ENCODE peak calls at places on chromosomes 1 and 21, in five cellular contexts. One of them, this sample, is unnamed.

GRCh38 chr1:165815725-165816124 is 11.7 kb upstream of the UCK2 start:
- DNase-seq in heart left ventricle: no peak
- DNase-seq in stomach: no peak
- DNase-seq in uterus: no peak
- DNase-seq in right lobe of liver: no peak
- DNase-seq in this sample: no peak

GRCh38 chr1:228004331-228004871 is 2.4 kb upstream of the WNT3A start:
- DNase-seq in heart left ventricle: no peak
- DNase-seq in stomach: peak
- DNase-seq in uterus: peak
- DNase-seq in right lobe of liver: peak
- DNase-seq in this sample: peak

GRCh38 chr1:20494609-20495311 is 8.8 kb upstream of the CAMK2N1 start:
- DNase-seq in heart left ventricle: no peak
- DNase-seq in stomach: no peak
- DNase-seq in uterus: no peak
- DNase-seq in right lobe of liver: no peak
- DNase-seq in this sample: no peak

GRCh38 chr1:168739908-168740307 is 10.9 kb upstream of the DPT start:
- DNase-seq in heart left ventricle: no peak
- DNase-seq in stomach: no peak
- DNase-seq in uterus: no peak
- DNase-seq in right lobe of liver: no peak
- DNase-seq in this sample: no peak

GRCh38 chr1:59193443-59194093 is 103.3 kb upstream of the FGGY start:
- DNase-seq in heart left ventricle: no peak
- DNase-seq in stomach: no peak
- DNase-seq in uterus: no peak
- DNase-seq in right lobe of liver: no peak
- DNase-seq in this sample: no peak

GRCh38 chr1:38444770-38445442 is 398.3 kb upstream of the POU3F1 start:
- DNase-seq in heart left ventricle: no peak
- DNase-seq in stomach: no peak
- DNase-seq in uterus: no peak
- DNase-seq in right lobe of liver: no peak
- DNase-seq in this sample: no peak

GRCh38 chr1:51019811-51020210 is 49.8 kb downstream of the CDKN2C start:
- DNase-seq in heart left ventricle: no peak
- DNase-seq in stomach: no peak
- DNase-seq in uterus: no peak
- DNase-seq in right lobe of liver: no peak
- DNase-seq in this sample: no peak

GRCh38 chr1:50742523-50742922 is 217.5 kb downstream of the FAF1 start:
- DNase-seq in heart left ventricle: no peak
- DNase-seq in stomach: no peak
- DNase-seq in uterus: no peak
- DNase-seq in right lobe of liver: no peak
- DNase-seq in this sample: no peak

GRCh38 chr1:117275055-117275454 is 64.3 kb upstream of the VTCN1 start:
- DNase-seq in heart left ventricle: no peak
- DNase-seq in stomach: no peak
- DNase-seq in uterus: no peak
- DNase-seq in right lobe of liver: no peak
- DNase-seq in this sample: no peak

GRCh38 chr1:197024460-197024859 is 42.6 kb downstream of the F13B start:
- DNase-seq in heart left ventricle: no peak
- DNase-seq in stomach: no peak
- DNase-seq in uterus: no peak
- DNase-seq in right lobe of liver: no peak
- DNase-seq in this sample: no peak

GRCh38 chr1:196680107-196680506 is 28.3 kb downstream of the CFH start:
- DNase-seq in heart left ventricle: no peak
- DNase-seq in stomach: no peak
- DNase-seq in uterus: no peak
- DNase-seq in right lobe of liver: no peak
- DNase-seq in this sample: no peak

GRCh38 chr1:229869687-229870086 is 197.4 kb upstream of the GALNT2 start:
- DNase-seq in heart left ventricle: no peak
- DNase-seq in stomach: no peak
- DNase-seq in uterus: no peak
- DNase-seq in right lobe of liver: no peak
- DNase-seq in this sample: no peak

GRCh38 chr1:92973203-92973907 is 12.1 kb upstream of the DIPK1A start:
- DNase-seq in heart left ventricle: no peak
- DNase-seq in stomach: no peak
- DNase-seq in uterus: no peak
- DNase-seq in right lobe of liver: no peak
- DNase-seq in this sample: no peak

GRCh38 chr1:235990376-235990795 is 74.5 kb downstream of the NID1 start:
- DNase-seq in heart left ventricle: no peak
- DNase-seq in stomach: no peak
- DNase-seq in uterus: no peak
- DNase-seq in right lobe of liver: no peak
- DNase-seq in this sample: no peak

GRCh38 chr21:46130721-46131720 is 24.4 kb downstream of the FTCD start:
- DNase-seq in heart left ventricle: peak
- DNase-seq in stomach: no peak
- DNase-seq in uterus: no peak
- DNase-seq in right lobe of liver: peak
- DNase-seq in this sample: peak

GRCh38 chr1:193118194-193118593 is 3.6 kb upstream of the CDC73 start:
- DNase-seq in heart left ventricle: no peak
- DNase-seq in stomach: no peak
- DNase-seq in uterus: no peak
- DNase-seq in right lobe of liver: no peak
- DNase-seq in this sample: no peak
- TF ChIP-seq POLR2A in heart left ventricle: no peak
- TF ChIP-seq POLR2A in stomach: no peak
- TF ChIP-seq POLR2A in uterus: no peak
- TF ChIP-seq POLR2A in right lobe of liver: no peak
- TF ChIP-seq POLR2A in this sample: no peak

DNA sequence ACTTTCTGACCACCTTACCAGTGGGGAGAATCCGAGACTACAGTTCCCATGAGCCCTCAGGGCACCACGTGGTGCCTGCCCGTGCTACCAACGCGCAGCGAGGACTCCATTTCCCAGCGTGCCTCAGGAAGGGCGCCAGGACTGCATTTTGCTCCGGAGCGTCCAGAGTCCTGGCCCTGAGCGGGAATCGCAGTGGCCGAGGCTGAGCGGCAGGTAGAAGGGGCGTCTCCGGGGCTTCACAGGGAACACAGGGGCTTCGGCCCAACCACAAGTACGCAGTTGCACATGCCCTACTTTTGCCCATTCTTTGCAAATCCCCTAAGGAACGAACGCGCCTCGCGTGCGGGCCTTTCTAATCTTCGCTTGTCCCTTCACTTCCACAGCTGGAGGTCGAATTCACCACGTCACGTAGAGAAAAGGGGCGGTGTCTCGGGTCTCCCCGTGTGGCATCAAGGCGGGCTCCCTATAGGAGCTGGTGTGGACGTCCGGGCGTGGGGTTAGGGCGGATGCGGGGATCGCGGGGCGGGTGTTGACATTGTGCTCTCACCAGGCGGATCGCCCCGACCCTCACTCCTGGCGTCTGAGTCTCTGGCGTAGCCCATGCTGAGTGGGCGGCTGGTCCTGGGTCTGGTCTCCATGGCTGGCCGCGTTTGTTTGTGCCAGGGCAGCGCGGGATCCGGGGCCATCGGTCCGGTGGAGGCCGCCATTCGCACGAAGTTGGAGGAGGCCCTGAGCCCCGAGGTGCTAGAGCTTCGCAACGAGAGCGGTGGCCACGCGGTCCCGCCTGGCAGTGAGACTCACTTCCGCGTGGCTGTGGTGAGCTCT is at the start of gene BOLA1:
- DNase-seq in heart left ventricle: peak
- DNase-seq in stomach: peak
- DNase-seq in uterus: peak
- DNase-seq in right lobe of liver: peak
- DNase-seq in this sample: peak
- TF ChIP-seq CTCF in heart left ventricle: no peak
- TF ChIP-seq CTCF in stomach: no peak
- TF ChIP-seq CTCF in uterus: no peak
- TF ChIP-seq CTCF in right lobe of liver: no peak
- TF ChIP-seq CTCF in this sample: no peak

DNA sequence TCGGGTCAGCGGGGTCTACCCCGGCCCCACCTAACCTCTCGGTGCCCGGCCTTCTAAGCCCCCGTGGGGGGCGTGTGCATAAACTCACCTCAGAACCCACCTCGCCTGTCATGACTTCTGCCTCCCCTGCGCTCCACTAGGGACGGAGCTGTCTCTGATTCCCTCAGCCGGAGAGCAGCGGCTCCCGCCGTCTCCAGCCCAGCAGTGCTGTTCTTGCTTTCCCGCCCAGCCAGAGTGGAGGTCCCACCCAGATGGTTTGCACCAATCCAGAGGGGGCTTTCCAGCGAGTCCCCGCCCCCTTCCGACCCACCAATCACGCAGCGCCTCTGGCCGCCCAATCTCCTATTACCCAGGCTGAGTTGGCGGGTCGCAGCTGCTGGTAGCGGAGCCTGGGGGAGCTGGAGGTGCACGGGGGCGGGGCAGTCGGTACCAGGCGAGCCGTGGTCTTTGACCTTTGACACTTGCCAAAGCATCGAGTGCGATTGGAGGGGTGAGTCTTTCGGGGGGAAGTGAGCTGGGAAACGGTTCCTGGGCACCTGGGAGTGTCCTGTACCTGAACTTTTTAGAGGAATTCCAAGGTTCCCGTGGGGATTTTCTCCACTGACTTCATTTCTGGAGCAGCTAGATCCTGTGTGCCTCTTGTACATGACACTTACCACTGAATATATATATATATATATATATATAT is at the start of gene CLSPN:
- DNase-seq in heart left ventricle: peak
- DNase-seq in stomach: peak
- DNase-seq in uterus: peak
- DNase-seq in right lobe of liver: peak
- DNase-seq in this sample: peak
- TF ChIP-seq POLR2A in heart left ventricle: peak
- TF ChIP-seq POLR2A in stomach: no peak
- TF ChIP-seq POLR2A in uterus: peak
- TF ChIP-seq POLR2A in right lobe of liver: peak
- TF ChIP-seq POLR2A in this sample: peak

GRCh38 chr1:184143449-184143848 is 91.9 kb downstream of the TSEN15 start:
- DNase-seq in heart left ventricle: no peak
- DNase-seq in stomach: no peak
- DNase-seq in uterus: no peak
- DNase-seq in right lobe of liver: no peak
- DNase-seq in this sample: no peak
- TF ChIP-seq CTCF in heart left ventricle: no peak
- TF ChIP-seq CTCF in stomach: no peak
- TF ChIP-seq CTCF in uterus: no peak
- TF ChIP-seq CTCF in right lobe of liver: no peak
- TF ChIP-seq CTCF in this sample: no peak

GRCh38 chr1:17438977-17439249 is 564 bp downstream of the RCC2 start:
- DNase-seq in heart left ventricle: peak
- DNase-seq in stomach: no peak
- DNase-seq in uterus: no peak
- DNase-seq in right lobe of liver: no peak
- DNase-seq in this sample: peak

GRCh38 chr1:17439250-17440073 is at the start of gene RCC2:
- DNase-seq in heart left ventricle: peak
- DNase-seq in stomach: peak
- DNase-seq in uterus: peak
- DNase-seq in right lobe of liver: peak
- DNase-seq in this sample: peak

GRCh38 chr1:17440827-17441168 is 1.3 kb upstream of the RCC2 start:
- DNase-seq in heart left ventricle: no peak
- DNase-seq in stomach: no peak
- DNase-seq in uterus: no peak
- DNase-seq in right lobe of liver: no peak
- DNase-seq in this sample: no peak

GRCh38 chr1:17441265-17441992 is 2.0 kb upstream of the RCC2 start:
- DNase-seq in heart left ventricle: no peak
- DNase-seq in stomach: no peak
- DNase-seq in uterus: no peak
- DNase-seq in right lobe of liver: no peak
- DNase-seq in this sample: no peak

GRCh38 chr1:17440074-17440826 is 773 bp upstream of the RCC2 start:
- DNase-seq in heart left ventricle: no peak
- DNase-seq in stomach: no peak
- DNase-seq in uterus: no peak
- DNase-seq in right lobe of liver: no peak
- DNase-seq in this sample: no peak
- TF ChIP-seq POLR2A in heart left ventricle: no peak
- TF ChIP-seq POLR2A in stomach: no peak
- TF ChIP-seq POLR2A in uterus: no peak
- TF ChIP-seq POLR2A in right lobe of liver: no peak
- TF ChIP-seq POLR2A in this sample: no peak

DNA sequence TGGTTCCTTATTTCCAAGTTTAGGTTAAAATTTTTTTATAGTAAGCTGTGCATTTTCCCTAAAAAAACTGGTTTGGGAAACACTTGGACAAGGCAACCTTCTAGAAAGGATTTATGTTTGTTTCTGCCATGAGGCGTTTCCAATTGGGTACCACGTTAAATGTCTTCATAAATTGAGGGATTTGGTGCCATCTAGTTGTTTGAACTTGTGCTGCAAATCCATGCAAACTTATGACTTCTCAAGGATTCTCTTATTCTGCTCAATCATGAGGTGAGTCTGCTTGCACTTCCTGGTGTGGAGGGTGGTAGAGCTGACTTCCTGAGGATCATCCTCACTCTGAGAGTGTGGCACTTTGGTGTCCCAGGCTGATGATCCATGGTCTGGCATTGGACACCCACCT is 123.3 kb downstream of the PCNX2 start:
- DNase-seq in heart left ventricle: no peak
- DNase-seq in stomach: no peak
- DNase-seq in uterus: no peak
- DNase-seq in right lobe of liver: no peak
- DNase-seq in this sample: no peak
- TF ChIP-seq CTCF in heart left ventricle: peak
- TF ChIP-seq CTCF in stomach: no peak
- TF ChIP-seq CTCF in uterus: no peak
- TF ChIP-seq CTCF in right lobe of liver: peak
- TF ChIP-seq CTCF in this sample: peak

DNA sequence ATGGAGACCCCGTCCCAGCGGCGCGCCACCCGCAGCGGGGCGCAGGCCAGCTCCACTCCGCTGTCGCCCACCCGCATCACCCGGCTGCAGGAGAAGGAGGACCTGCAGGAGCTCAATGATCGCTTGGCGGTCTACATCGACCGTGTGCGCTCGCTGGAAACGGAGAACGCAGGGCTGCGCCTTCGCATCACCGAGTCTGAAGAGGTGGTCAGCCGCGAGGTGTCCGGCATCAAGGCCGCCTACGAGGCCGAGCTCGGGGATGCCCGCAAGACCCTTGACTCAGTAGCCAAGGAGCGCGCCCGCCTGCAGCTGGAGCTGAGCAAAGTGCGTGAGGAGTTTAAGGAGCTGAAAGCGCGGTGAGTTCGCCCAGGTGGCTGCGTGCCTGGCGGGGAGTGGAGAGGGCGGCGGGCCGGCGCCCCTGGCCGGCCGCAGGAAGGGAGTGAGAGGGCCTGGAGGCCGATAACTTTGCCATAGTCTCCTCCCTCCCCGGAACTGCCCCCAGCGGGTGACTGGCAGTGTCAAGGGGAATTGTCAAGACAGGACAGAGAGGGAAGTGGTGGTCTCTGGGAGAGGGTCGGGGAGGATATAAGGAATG is 505 bp downstream of the LMNA start:
- DNase-seq in heart left ventricle: peak
- DNase-seq in stomach: peak
- DNase-seq in uterus: no peak
- DNase-seq in right lobe of liver: peak
- DNase-seq in this sample: no peak
- TF ChIP-seq POLR2A in heart left ventricle: no peak
- TF ChIP-seq POLR2A in stomach: no peak
- TF ChIP-seq POLR2A in uterus: no peak
- TF ChIP-seq POLR2A in right lobe of liver: peak
- TF ChIP-seq POLR2A in this sample: no peak

GRCh38 chr1:151047925-151048644 is 534 bp downstream of the C1orf56 start:
- DNase-seq in heart left ventricle: peak
- DNase-seq in stomach: peak
- DNase-seq in uterus: peak
- DNase-seq in right lobe of liver: peak
- DNase-seq in this sample: peak
- TF ChIP-seq CTCF in heart left ventricle: peak
- TF ChIP-seq CTCF in stomach: no peak
- TF ChIP-seq CTCF in uterus: peak
- TF ChIP-seq CTCF in right lobe of liver: peak
- TF ChIP-seq CTCF in this sample: no peak